ENCODE peak calls at places on chromosomes 4 and X, in ten cellular contexts. One of them, this sample, is unnamed.

GRCh38 chr4:188778880-188779279 is 639.6 kb downstream of the TRIML1 start:
- DNase-seq in naive thymus-derived CD4-positive, alpha-beta T cell: no peak
- DNase-seq in stimulated activated CD4-positive, alpha-beta T cell treated with anti-CD3 and anti-CD28 coated beads, TNF-alpha, amount 100 ng/mL, for 4 hours: no peak
- DNase-seq in bronchial epithelial cell: no peak
- DNase-seq in thoracic aorta: no peak
- DNase-seq in left ventricle myocardium superior: no peak
- DNase-seq in sciatic nerve: no peak
- DNase-seq in CD4-positive, alpha-beta T cell: no peak
- DNase-seq in islet precursor cell: no peak
- DNase-seq in activated CD4-positive, alpha-beta memory T cell treated with anti-CD3 and anti-CD28 coated beads for 36 hours: no peak
- DNase-seq in this sample: no peak

GRCh38 chr4:14218641-14219040 is 591.1 kb upstream of the BOD1L1 start:
- DNase-seq in naive thymus-derived CD4-positive, alpha-beta T cell: no peak
- DNase-seq in CD4-positive, alpha-beta T cell: no peak
- DNase-seq in sciatic nerve: no peak
- DNase-seq in bronchial epithelial cell: peak
- DNase-seq in left ventricle myocardium superior: no peak
- DNase-seq in activated CD4-positive, alpha-beta memory T cell treated with anti-CD3 and anti-CD28 coated beads for 36 hours: no peak
- DNase-seq in stimulated activated CD4-positive, alpha-beta T cell treated with anti-CD3 and anti-CD28 coated beads, TNF-alpha, amount 100 ng/mL, for 4 hours: no peak
- DNase-seq in islet precursor cell: peak
- DNase-seq in thoracic aorta: no peak
- DNase-seq in this sample: no peak

GRCh38 chr4:7944568-7945220 is 5.0 kb upstream of the AFAP1 start:
- DNase-seq in CD4-positive, alpha-beta T cell: no peak
- DNase-seq in stimulated activated CD4-positive, alpha-beta T cell treated with anti-CD3 and anti-CD28 coated beads, TNF-alpha, amount 100 ng/mL, for 4 hours: no peak
- DNase-seq in islet precursor cell: no peak
- DNase-seq in bronchial epithelial cell: no peak
- DNase-seq in sciatic nerve: no peak
- DNase-seq in thoracic aorta: no peak
- DNase-seq in activated CD4-positive, alpha-beta memory T cell treated with anti-CD3 and anti-CD28 coated beads for 36 hours: no peak
- DNase-seq in left ventricle myocardium superior: no peak
- DNase-seq in naive thymus-derived CD4-positive, alpha-beta T cell: no peak
- DNase-seq in this sample: no peak

GRCh38 chrX:41381685-41382084 is 47.7 kb downstream of the DDX3X start:
- DNase-seq in islet precursor cell: peak
- DNase-seq in naive thymus-derived CD4-positive, alpha-beta T cell: no peak
- DNase-seq in bronchial epithelial cell: peak
- DNase-seq in thoracic aorta: no peak
- DNase-seq in left ventricle myocardium superior: peak
- DNase-seq in sciatic nerve: peak
- DNase-seq in stimulated activated CD4-positive, alpha-beta T cell treated with anti-CD3 and anti-CD28 coated beads, TNF-alpha, amount 100 ng/mL, for 4 hours: no peak
- DNase-seq in CD4-positive, alpha-beta T cell: no peak
- DNase-seq in activated CD4-positive, alpha-beta memory T cell treated with anti-CD3 and anti-CD28 coated beads for 36 hours: no peak
- DNase-seq in this sample: peak

GRCh38 chr4:38529189-38530115 is 134.5 kb upstream of the KLF3 start:
- DNase-seq in activated CD4-positive, alpha-beta memory T cell treated with anti-CD3 and anti-CD28 coated beads for 36 hours: peak
- DNase-seq in thoracic aorta: no peak
- DNase-seq in naive thymus-derived CD4-positive, alpha-beta T cell: peak
- DNase-seq in sciatic nerve: no peak
- DNase-seq in left ventricle myocardium superior: no peak
- DNase-seq in stimulated activated CD4-positive, alpha-beta T cell treated with anti-CD3 and anti-CD28 coated beads, TNF-alpha, amount 100 ng/mL, for 4 hours: no peak
- DNase-seq in islet precursor cell: no peak
- DNase-seq in bronchial epithelial cell: peak
- DNase-seq in CD4-positive, alpha-beta T cell: peak
- DNase-seq in this sample: peak

GRCh38 chr4:39046243-39046642 is 14.0 kb upstream of the TMEM156 start:
- DNase-seq in islet precursor cell: no peak
- DNase-seq in left ventricle myocardium superior: no peak
- DNase-seq in bronchial epithelial cell: peak
- DNase-seq in sciatic nerve: no peak
- DNase-seq in thoracic aorta: no peak
- DNase-seq in stimulated activated CD4-positive, alpha-beta T cell treated with anti-CD3 and anti-CD28 coated beads, TNF-alpha, amount 100 ng/mL, for 4 hours: no peak
- DNase-seq in activated CD4-positive, alpha-beta memory T cell treated with anti-CD3 and anti-CD28 coated beads for 36 hours: peak
- DNase-seq in naive thymus-derived CD4-positive, alpha-beta T cell: no peak
- DNase-seq in CD4-positive, alpha-beta T cell: no peak
- DNase-seq in this sample: peak

GRCh38 chr4:149605601-149606378 is 209.9 kb downstream of the IQCM start:
- DNase-seq in left ventricle myocardium superior: no peak
- DNase-seq in naive thymus-derived CD4-positive, alpha-beta T cell: no peak
- DNase-seq in bronchial epithelial cell: peak
- DNase-seq in activated CD4-positive, alpha-beta memory T cell treated with anti-CD3 and anti-CD28 coated beads for 36 hours: no peak
- DNase-seq in thoracic aorta: no peak
- DNase-seq in CD4-positive, alpha-beta T cell: no peak
- DNase-seq in islet precursor cell: peak
- DNase-seq in sciatic nerve: no peak
- DNase-seq in stimulated activated CD4-positive, alpha-beta T cell treated with anti-CD3 and anti-CD28 coated beads, TNF-alpha, amount 100 ng/mL, for 4 hours: no peak
- DNase-seq in this sample: peak

GRCh38 chrX:1686642-1687041 is 71.8 kb downstream of the ASMT start:
- DNase-seq in stimulated activated CD4-positive, alpha-beta T cell treated with anti-CD3 and anti-CD28 coated beads, TNF-alpha, amount 100 ng/mL, for 4 hours: no peak
- DNase-seq in thoracic aorta: no peak
- DNase-seq in islet precursor cell: no peak
- DNase-seq in activated CD4-positive, alpha-beta memory T cell treated with anti-CD3 and anti-CD28 coated beads for 36 hours: no peak
- DNase-seq in bronchial epithelial cell: no peak
- DNase-seq in left ventricle myocardium superior: no peak
- DNase-seq in CD4-positive, alpha-beta T cell: no peak
- DNase-seq in naive thymus-derived CD4-positive, alpha-beta T cell: no peak
- DNase-seq in sciatic nerve: no peak
- DNase-seq in this sample: no peak

GRCh38 chr4:157978680-157979361 is 194.0 kb downstream of the GASK1B start:
- DNase-seq in activated CD4-positive, alpha-beta memory T cell treated with anti-CD3 and anti-CD28 coated beads for 36 hours: peak
- DNase-seq in thoracic aorta: no peak
- DNase-seq in islet precursor cell: peak
- DNase-seq in bronchial epithelial cell: peak
- DNase-seq in left ventricle myocardium superior: peak
- DNase-seq in naive thymus-derived CD4-positive, alpha-beta T cell: peak
- DNase-seq in sciatic nerve: peak
- DNase-seq in CD4-positive, alpha-beta T cell: no peak
- DNase-seq in stimulated activated CD4-positive, alpha-beta T cell treated with anti-CD3 and anti-CD28 coated beads, TNF-alpha, amount 100 ng/mL, for 4 hours: peak
- DNase-seq in this sample: peak

GRCh38 chrX:43655151-43655676 is 885 bp upstream of the MAOA start:
- DNase-seq in bronchial epithelial cell: peak
- DNase-seq in naive thymus-derived CD4-positive, alpha-beta T cell: peak
- DNase-seq in stimulated activated CD4-positive, alpha-beta T cell treated with anti-CD3 and anti-CD28 coated beads, TNF-alpha, amount 100 ng/mL, for 4 hours: no peak
- DNase-seq in activated CD4-positive, alpha-beta memory T cell treated with anti-CD3 and anti-CD28 coated beads for 36 hours: peak
- DNase-seq in thoracic aorta: no peak
- DNase-seq in CD4-positive, alpha-beta T cell: peak
- DNase-seq in sciatic nerve: peak
- DNase-seq in islet precursor cell: peak
- DNase-seq in left ventricle myocardium superior: peak
- DNase-seq in this sample: peak

GRCh38 chr4:129064717-129065116 is 28.6 kb downstream of the SCLT1 start:
- DNase-seq in thoracic aorta: no peak
- DNase-seq in sciatic nerve: no peak
- DNase-seq in CD4-positive, alpha-beta T cell: no peak
- DNase-seq in naive thymus-derived CD4-positive, alpha-beta T cell: no peak
- DNase-seq in islet precursor cell: no peak
- DNase-seq in left ventricle myocardium superior: no peak
- DNase-seq in activated CD4-positive, alpha-beta memory T cell treated with anti-CD3 and anti-CD28 coated beads for 36 hours: no peak
- DNase-seq in bronchial epithelial cell: peak
- DNase-seq in stimulated activated CD4-positive, alpha-beta T cell treated with anti-CD3 and anti-CD28 coated beads, TNF-alpha, amount 100 ng/mL, for 4 hours: no peak
- DNase-seq in this sample: peak

GRCh38 chr4:4504783-4505182 is 37.1 kb downstream of the STX18 start:
- DNase-seq in sciatic nerve: no peak
- DNase-seq in CD4-positive, alpha-beta T cell: no peak
- DNase-seq in islet precursor cell: no peak
- DNase-seq in thoracic aorta: no peak
- DNase-seq in bronchial epithelial cell: no peak
- DNase-seq in activated CD4-positive, alpha-beta memory T cell treated with anti-CD3 and anti-CD28 coated beads for 36 hours: no peak
- DNase-seq in naive thymus-derived CD4-positive, alpha-beta T cell: no peak
- DNase-seq in left ventricle myocardium superior: no peak
- DNase-seq in stimulated activated CD4-positive, alpha-beta T cell treated with anti-CD3 and anti-CD28 coated beads, TNF-alpha, amount 100 ng/mL, for 4 hours: no peak
- DNase-seq in this sample: no peak

GRCh38 chr4:109827672-109828071 is at the start of gene RRH:
- DNase-seq in islet precursor cell: no peak
- DNase-seq in stimulated activated CD4-positive, alpha-beta T cell treated with anti-CD3 and anti-CD28 coated beads, TNF-alpha, amount 100 ng/mL, for 4 hours: no peak
- DNase-seq in sciatic nerve: no peak
- DNase-seq in bronchial epithelial cell: no peak
- DNase-seq in CD4-positive, alpha-beta T cell: no peak
- DNase-seq in left ventricle myocardium superior: no peak
- DNase-seq in thoracic aorta: no peak
- DNase-seq in activated CD4-positive, alpha-beta memory T cell treated with anti-CD3 and anti-CD28 coated beads for 36 hours: no peak
- DNase-seq in naive thymus-derived CD4-positive, alpha-beta T cell: no peak
- DNase-seq in this sample: no peak

GRCh38 chrX:39755152-39756032 is 342.4 kb downstream of the BCOR start:
- DNase-seq in islet precursor cell: peak
- DNase-seq in bronchial epithelial cell: peak
- DNase-seq in naive thymus-derived CD4-positive, alpha-beta T cell: no peak
- DNase-seq in thoracic aorta: peak
- DNase-seq in CD4-positive, alpha-beta T cell: no peak
- DNase-seq in activated CD4-positive, alpha-beta memory T cell treated with anti-CD3 and anti-CD28 coated beads for 36 hours: no peak
- DNase-seq in stimulated activated CD4-positive, alpha-beta T cell treated with anti-CD3 and anti-CD28 coated beads, TNF-alpha, amount 100 ng/mL, for 4 hours: no peak
- DNase-seq in sciatic nerve: peak
- DNase-seq in left ventricle myocardium superior: peak
- DNase-seq in this sample: peak

GRCh38 chrX:16320765-16321355 is 153.6 kb downstream of the MAGEB17 start:
- DNase-seq in islet precursor cell: no peak
- DNase-seq in activated CD4-positive, alpha-beta memory T cell treated with anti-CD3 and anti-CD28 coated beads for 36 hours: no peak
- DNase-seq in thoracic aorta: no peak
- DNase-seq in naive thymus-derived CD4-positive, alpha-beta T cell: no peak
- DNase-seq in sciatic nerve: no peak
- DNase-seq in CD4-positive, alpha-beta T cell: no peak
- DNase-seq in stimulated activated CD4-positive, alpha-beta T cell treated with anti-CD3 and anti-CD28 coated beads, TNF-alpha, amount 100 ng/mL, for 4 hours: no peak
- DNase-seq in bronchial epithelial cell: peak
- DNase-seq in left ventricle myocardium superior: no peak
- DNase-seq in this sample: no peak

GRCh38 chr4:168908859-168909390 is 101.1 kb downstream of the CBR4 start:
- DNase-seq in islet precursor cell: no peak
- DNase-seq in activated CD4-positive, alpha-beta memory T cell treated with anti-CD3 and anti-CD28 coated beads for 36 hours: no peak
- DNase-seq in bronchial epithelial cell: no peak
- DNase-seq in sciatic nerve: no peak
- DNase-seq in thoracic aorta: no peak
- DNase-seq in naive thymus-derived CD4-positive, alpha-beta T cell: no peak
- DNase-seq in left ventricle myocardium superior: no peak
- DNase-seq in CD4-positive, alpha-beta T cell: no peak
- DNase-seq in stimulated activated CD4-positive, alpha-beta T cell treated with anti-CD3 and anti-CD28 coated beads, TNF-alpha, amount 100 ng/mL, for 4 hours: no peak
- DNase-seq in this sample: no peak

GRCh38 chrX:17713288-17713687 is 24.0 kb upstream of the SCML1 start:
- DNase-seq in stimulated activated CD4-positive, alpha-beta T cell treated with anti-CD3 and anti-CD28 coated beads, TNF-alpha, amount 100 ng/mL, for 4 hours: no peak
- DNase-seq in bronchial epithelial cell: no peak
- DNase-seq in sciatic nerve: no peak
- DNase-seq in left ventricle myocardium superior: no peak
- DNase-seq in thoracic aorta: no peak
- DNase-seq in CD4-positive, alpha-beta T cell: no peak
- DNase-seq in naive thymus-derived CD4-positive, alpha-beta T cell: no peak
- DNase-seq in activated CD4-positive, alpha-beta memory T cell treated with anti-CD3 and anti-CD28 coated beads for 36 hours: no peak
- DNase-seq in islet precursor cell: no peak
- DNase-seq in this sample: no peak

GRCh38 chrX:154750301-154751120 is at the start of gene GAB3:
- DNase-seq in left ventricle myocardium superior: peak
- DNase-seq in sciatic nerve: no peak
- DNase-seq in naive thymus-derived CD4-positive, alpha-beta T cell: peak
- DNase-seq in CD4-positive, alpha-beta T cell: peak
- DNase-seq in bronchial epithelial cell: no peak
- DNase-seq in stimulated activated CD4-positive, alpha-beta T cell treated with anti-CD3 and anti-CD28 coated beads, TNF-alpha, amount 100 ng/mL, for 4 hours: no peak
- DNase-seq in activated CD4-positive, alpha-beta memory T cell treated with anti-CD3 and anti-CD28 coated beads for 36 hours: peak
- DNase-seq in islet precursor cell: peak
- DNase-seq in thoracic aorta: no peak
- DNase-seq in this sample: peak

GRCh38 chrX:150680974-150681373 is 12.2 kb upstream of the MTMR1 start:
- DNase-seq in sciatic nerve: no peak
- DNase-seq in islet precursor cell: no peak
- DNase-seq in stimulated activated CD4-positive, alpha-beta T cell treated with anti-CD3 and anti-CD28 coated beads, TNF-alpha, amount 100 ng/mL, for 4 hours: no peak
- DNase-seq in naive thymus-derived CD4-positive, alpha-beta T cell: no peak
- DNase-seq in activated CD4-positive, alpha-beta memory T cell treated with anti-CD3 and anti-CD28 coated beads for 36 hours: peak
- DNase-seq in left ventricle myocardium superior: no peak
- DNase-seq in bronchial epithelial cell: peak
- DNase-seq in CD4-positive, alpha-beta T cell: no peak
- DNase-seq in thoracic aorta: no peak
- DNase-seq in this sample: peak

GRCh38 chr4:1563241-1563640 is 120.9 kb downstream of the FAM53A start:
- DNase-seq in activated CD4-positive, alpha-beta memory T cell treated with anti-CD3 and anti-CD28 coated beads for 36 hours: no peak
- DNase-seq in naive thymus-derived CD4-positive, alpha-beta T cell: no peak
- DNase-seq in stimulated activated CD4-positive, alpha-beta T cell treated with anti-CD3 and anti-CD28 coated beads, TNF-alpha, amount 100 ng/mL, for 4 hours: no peak
- DNase-seq in thoracic aorta: no peak
- DNase-seq in left ventricle myocardium superior: no peak
- DNase-seq in bronchial epithelial cell: no peak
- DNase-seq in CD4-positive, alpha-beta T cell: no peak
- DNase-seq in islet precursor cell: no peak
- DNase-seq in sciatic nerve: no peak
- DNase-seq in this sample: no peak

GRCh38 chr4:134001057-134001456 is 200.5 kb downstream of the PABPC4L start:
- DNase-seq in thoracic aorta: no peak
- DNase-seq in islet precursor cell: no peak
- DNase-seq in CD4-positive, alpha-beta T cell: no peak
- DNase-seq in left ventricle myocardium superior: no peak
- DNase-seq in stimulated activated CD4-positive, alpha-beta T cell treated with anti-CD3 and anti-CD28 coated beads, TNF-alpha, amount 100 ng/mL, for 4 hours: no peak
- DNase-seq in naive thymus-derived CD4-positive, alpha-beta T cell: no peak
- DNase-seq in activated CD4-positive, alpha-beta memory T cell treated with anti-CD3 and anti-CD28 coated beads for 36 hours: no peak
- DNase-seq in bronchial epithelial cell: peak
- DNase-seq in sciatic nerve: no peak
- DNase-seq in this sample: peak

GRCh38 chrX:12240491-12240890 is 102.2 kb downstream of the FRMPD4 start:
- DNase-seq in stimulated activated CD4-positive, alpha-beta T cell treated with anti-CD3 and anti-CD28 coated beads, TNF-alpha, amount 100 ng/mL, for 4 hours: no peak
- DNase-seq in islet precursor cell: no peak
- DNase-seq in activated CD4-positive, alpha-beta memory T cell treated with anti-CD3 and anti-CD28 coated beads for 36 hours: no peak
- DNase-seq in left ventricle myocardium superior: no peak
- DNase-seq in bronchial epithelial cell: no peak
- DNase-seq in thoracic aorta: no peak
- DNase-seq in sciatic nerve: no peak
- DNase-seq in naive thymus-derived CD4-positive, alpha-beta T cell: no peak
- DNase-seq in CD4-positive, alpha-beta T cell: no peak
- DNase-seq in this sample: no peak

GRCh38 chr4:174423257-174423944 is 98.9 kb downstream of the HPGD start:
- DNase-seq in thoracic aorta: peak
- DNase-seq in CD4-positive, alpha-beta T cell: no peak
- DNase-seq in activated CD4-positive, alpha-beta memory T cell treated with anti-CD3 and anti-CD28 coated beads for 36 hours: peak
- DNase-seq in bronchial epithelial cell: peak
- DNase-seq in islet precursor cell: peak
- DNase-seq in naive thymus-derived CD4-positive, alpha-beta T cell: peak
- DNase-seq in sciatic nerve: no peak
- DNase-seq in stimulated activated CD4-positive, alpha-beta T cell treated with anti-CD3 and anti-CD28 coated beads, TNF-alpha, amount 100 ng/mL, for 4 hours: no peak
- DNase-seq in left ventricle myocardium superior: no peak
- DNase-seq in this sample: peak

GRCh38 chr4:152181150-152181549 is 354.7 kb downstream of the FBXW7 start:
- DNase-seq in stimulated activated CD4-positive, alpha-beta T cell treated with anti-CD3 and anti-CD28 coated beads, TNF-alpha, amount 100 ng/mL, for 4 hours: no peak
- DNase-seq in thoracic aorta: no peak
- DNase-seq in CD4-positive, alpha-beta T cell: no peak
- DNase-seq in naive thymus-derived CD4-positive, alpha-beta T cell: no peak
- DNase-seq in activated CD4-positive, alpha-beta memory T cell treated with anti-CD3 and anti-CD28 coated beads for 36 hours: no peak
- DNase-seq in bronchial epithelial cell: no peak
- DNase-seq in sciatic nerve: no peak
- DNase-seq in left ventricle myocardium superior: no peak
- DNase-seq in islet precursor cell: no peak
- DNase-seq in this sample: no peak

This sample was measured in PC-3.